ENCODE peak calls at places on chromosomes 1 and 21, in six cellular contexts. One of them, this sample, is unnamed.

GRCh38 chr1:24168246-24168645 is 18.8 kb downstream of the IFNLR1 start:
- DNase-seq in GM12891: no peak
- DNase-seq in effector memory CD4-positive, alpha-beta T cell: no peak
- DNase-seq in C1 segment of cervical spinal cord: no peak
- DNase-seq in HL-60: no peak
- DNase-seq in ascending aorta: no peak
- DNase-seq in this sample: no peak

GRCh38 chr1:78292361-78292760 is 198.4 kb upstream of the PTGFR start:
- DNase-seq in GM12891: no peak
- DNase-seq in effector memory CD4-positive, alpha-beta T cell: no peak
- DNase-seq in C1 segment of cervical spinal cord: no peak
- DNase-seq in HL-60: no peak
- DNase-seq in ascending aorta: no peak
- DNase-seq in this sample: no peak

GRCh38 chr1:220787069-220787614 is 429 bp downstream of the MTARC1 start:
- DNase-seq in GM12891: no peak
- DNase-seq in effector memory CD4-positive, alpha-beta T cell: no peak
- DNase-seq in C1 segment of cervical spinal cord: peak; percentile 58
- DNase-seq in HL-60: peak; percentile 31
- DNase-seq in ascending aorta: peak; percentile 53
- DNase-seq in this sample: no peak

GRCh38 chr21:26659757-26660156 is 86.7 kb upstream of the CYYR1 start:
- DNase-seq in GM12891: no peak
- DNase-seq in effector memory CD4-positive, alpha-beta T cell: no peak
- DNase-seq in C1 segment of cervical spinal cord: no peak
- DNase-seq in HL-60: no peak
- DNase-seq in ascending aorta: no peak
- DNase-seq in this sample: no peak

GRCh38 chr21:25818156-25818950 is 83.6 kb downstream of the GABPA start:
- DNase-seq in GM12891: no peak
- DNase-seq in effector memory CD4-positive, alpha-beta T cell: no peak
- DNase-seq in C1 segment of cervical spinal cord: no peak
- DNase-seq in HL-60: no peak
- DNase-seq in ascending aorta: no peak
- DNase-seq in this sample: no peak

GRCh38 chr1:92842082-92843045 is 10.5 kb downstream of the RPL5 start:
- DNase-seq in GM12891: no peak
- DNase-seq in effector memory CD4-positive, alpha-beta T cell: no peak
- DNase-seq in C1 segment of cervical spinal cord: no peak
- DNase-seq in HL-60: no peak
- DNase-seq in ascending aorta: no peak
- DNase-seq in this sample: no peak

GRCh38 chr1:34709547-34709946 is 45.3 kb upstream of the GJB5 start:
- DNase-seq in GM12891: no peak
- DNase-seq in effector memory CD4-positive, alpha-beta T cell: no peak
- DNase-seq in C1 segment of cervical spinal cord: no peak
- DNase-seq in HL-60: no peak
- DNase-seq in ascending aorta: no peak
- DNase-seq in this sample: no peak

GRCh38 chr1:28249013-28249870 is 10.1 kb upstream of the SESN2 start:
- DNase-seq in GM12891: no peak
- DNase-seq in effector memory CD4-positive, alpha-beta T cell: no peak
- DNase-seq in C1 segment of cervical spinal cord: peak; percentile 25
- DNase-seq in HL-60: peak; percentile 87
- DNase-seq in ascending aorta: peak; percentile 83
- DNase-seq in this sample: no peak

GRCh38 chr1:178344513-178345077 is 152.2 kb downstream of the CLEC20A start:
- DNase-seq in GM12891: no peak
- DNase-seq in effector memory CD4-positive, alpha-beta T cell: no peak
- DNase-seq in C1 segment of cervical spinal cord: no peak
- DNase-seq in HL-60: peak; percentile 55
- DNase-seq in ascending aorta: no peak
- DNase-seq in this sample: peak; percentile 40

GRCh38 chr1:157202331-157202730 is 64.1 kb upstream of the ETV3 start:
- DNase-seq in GM12891: no peak
- DNase-seq in effector memory CD4-positive, alpha-beta T cell: no peak
- DNase-seq in C1 segment of cervical spinal cord: no peak
- DNase-seq in HL-60: no peak
- DNase-seq in ascending aorta: no peak
- DNase-seq in this sample: no peak

GRCh38 chr1:180633092-180634045 is 1.5 kb downstream of the XPR1 start:
- DNase-seq in GM12891: no peak
- DNase-seq in effector memory CD4-positive, alpha-beta T cell: no peak
- DNase-seq in C1 segment of cervical spinal cord: peak; percentile 21
- DNase-seq in HL-60: no peak
- DNase-seq in ascending aorta: no peak
- DNase-seq in this sample: no peak

GRCh38 chr1:64186138-64186897 is 17.1 kb upstream of the UBE2U start:
- DNase-seq in GM12891: no peak
- DNase-seq in effector memory CD4-positive, alpha-beta T cell: no peak
- DNase-seq in C1 segment of cervical spinal cord: no peak
- DNase-seq in HL-60: no peak
- DNase-seq in ascending aorta: no peak
- DNase-seq in this sample: no peak

GRCh38 chr21:33541756-33542639 is at the start of gene GART:
- DNase-seq in GM12891: peak; percentile 56
- DNase-seq in effector memory CD4-positive, alpha-beta T cell: peak; percentile 76
- DNase-seq in C1 segment of cervical spinal cord: peak; percentile 79
- DNase-seq in HL-60: peak; percentile 84
- DNase-seq in ascending aorta: peak; percentile 89
- DNase-seq in this sample: peak; percentile 72

GRCh38 chr1:232178191-232178590 is 451.7 kb downstream of the SIPA1L2 start:
- DNase-seq in GM12891: no peak
- DNase-seq in effector memory CD4-positive, alpha-beta T cell: no peak
- DNase-seq in C1 segment of cervical spinal cord: no peak
- DNase-seq in HL-60: no peak
- DNase-seq in ascending aorta: no peak
- DNase-seq in this sample: no peak

GRCh38 chr1:12148160-12148957 is 18.4 kb upstream of the TNFRSF1B start:
- DNase-seq in GM12891: no peak
- DNase-seq in effector memory CD4-positive, alpha-beta T cell: no peak
- DNase-seq in C1 segment of cervical spinal cord: no peak
- DNase-seq in HL-60: no peak
- DNase-seq in ascending aorta: no peak
- DNase-seq in this sample: no peak

GRCh38 chr1:84090447-84091244 is 53.4 kb upstream of the PRKACB start:
- DNase-seq in GM12891: no peak
- DNase-seq in effector memory CD4-positive, alpha-beta T cell: no peak
- DNase-seq in C1 segment of cervical spinal cord: no peak
- DNase-seq in HL-60: no peak
- DNase-seq in ascending aorta: no peak
- DNase-seq in this sample: no peak

GRCh38 chr21:38488640-38489282 is 9.5 kb downstream of the ERG start:
- DNase-seq in GM12891: no peak
- DNase-seq in effector memory CD4-positive, alpha-beta T cell: no peak
- DNase-seq in C1 segment of cervical spinal cord: no peak
- DNase-seq in HL-60: no peak
- DNase-seq in ascending aorta: no peak
- DNase-seq in this sample: no peak

GRCh38 chr1:17168480-17168878 is 36.4 kb upstream of the PADI1 start:
- DNase-seq in GM12891: no peak
- DNase-seq in effector memory CD4-positive, alpha-beta T cell: no peak
- DNase-seq in C1 segment of cervical spinal cord: no peak
- DNase-seq in HL-60: no peak
- DNase-seq in ascending aorta: no peak
- DNase-seq in this sample: no peak

GRCh38 chr1:158146165-158146564 is 34.5 kb upstream of the CD1D start:
- DNase-seq in GM12891: no peak
- DNase-seq in effector memory CD4-positive, alpha-beta T cell: no peak
- DNase-seq in C1 segment of cervical spinal cord: no peak
- DNase-seq in HL-60: no peak
- DNase-seq in ascending aorta: no peak
- DNase-seq in this sample: no peak

GRCh38 chr1:75640137-75640536 is 29.2 kb upstream of the SLC44A5 start:
- DNase-seq in GM12891: no peak
- DNase-seq in effector memory CD4-positive, alpha-beta T cell: no peak
- DNase-seq in C1 segment of cervical spinal cord: no peak
- DNase-seq in HL-60: no peak
- DNase-seq in ascending aorta: no peak
- DNase-seq in this sample: no peak

GRCh38 chr1:167922023-167922422 is 8.1 kb upstream of the ADCY10 start:
- DNase-seq in GM12891: no peak
- DNase-seq in effector memory CD4-positive, alpha-beta T cell: no peak
- DNase-seq in C1 segment of cervical spinal cord: no peak
- DNase-seq in HL-60: no peak
- DNase-seq in ascending aorta: no peak
- DNase-seq in this sample: no peak

GRCh38 chr1:236541710-236542109 is 17.9 kb downstream of the LGALS8 start:
- DNase-seq in GM12891: no peak
- DNase-seq in effector memory CD4-positive, alpha-beta T cell: no peak
- DNase-seq in C1 segment of cervical spinal cord: no peak
- DNase-seq in HL-60: no peak
- DNase-seq in ascending aorta: no peak
- DNase-seq in this sample: no peak

GRCh38 chr1:238690415-238690814 is 696.0 kb upstream of the CHRM3 start:
- DNase-seq in GM12891: no peak
- DNase-seq in effector memory CD4-positive, alpha-beta T cell: no peak
- DNase-seq in C1 segment of cervical spinal cord: no peak
- DNase-seq in HL-60: no peak
- DNase-seq in ascending aorta: no peak
- DNase-seq in this sample: no peak

GRCh38 chr1:915295-916172 is 8.2 kb upstream of the SAMD11 start:
- DNase-seq in GM12891: no peak
- DNase-seq in effector memory CD4-positive, alpha-beta T cell: no peak
- DNase-seq in C1 segment of cervical spinal cord: no peak
- DNase-seq in HL-60: no peak
- DNase-seq in ascending aorta: no peak
- DNase-seq in this sample: no peak

GRCh38 chr1:171142451-171143121 is 42.5 kb upstream of the FMO2 start:
- DNase-seq in GM12891: no peak
- DNase-seq in effector memory CD4-positive, alpha-beta T cell: no peak
- DNase-seq in C1 segment of cervical spinal cord: no peak
- DNase-seq in HL-60: no peak
- DNase-seq in ascending aorta: peak; percentile 75
- DNase-seq in this sample: no peak

GRCh38 chr1:13860023-13860422 is 160.0 kb downstream of the PRDM2 start:
- DNase-seq in GM12891: no peak
- DNase-seq in effector memory CD4-positive, alpha-beta T cell: no peak
- DNase-seq in C1 segment of cervical spinal cord: no peak
- DNase-seq in HL-60: no peak
- DNase-seq in ascending aorta: no peak
- DNase-seq in this sample: no peak

GRCh38 chr1:40692429-40692905 is 963 bp downstream of the NFYC start:
- DNase-seq in GM12891: no peak
- DNase-seq in effector memory CD4-positive, alpha-beta T cell: no peak
- DNase-seq in C1 segment of cervical spinal cord: peak; percentile 86
- DNase-seq in HL-60: no peak
- DNase-seq in ascending aorta: peak; percentile 71
- DNase-seq in this sample: no peak